ENCODE peak calls at places on chromosome 9, in seven cellular contexts. One of them, this sample, is unnamed.

GRCh38 chr9:87428659-87429058 is 69.0 kb upstream of the DAPK1 start:
- DNase-seq in pancreas: peak
- DNase-seq in mesenchymal stem cell: no peak
- DNase-seq in CD8-positive, alpha-beta memory T cell: no peak
- DNase-seq in PC-3: peak
- DNase-seq in mesendoderm: no peak
- DNase-seq in substantia nigra: no peak
- DNase-seq in this sample: no peak

GRCh38 chr9:114906922-114907571 is 23.3 kb downstream of the TNFSF8 start:
- DNase-seq in mesenchymal stem cell: peak
- DNase-seq in pancreas: no peak
- DNase-seq in CD8-positive, alpha-beta memory T cell: peak
- DNase-seq in mesendoderm: peak
- DNase-seq in substantia nigra: no peak
- DNase-seq in PC-3: peak
- DNase-seq in this sample: peak

GRCh38 chr9:18268381-18268780 is 205.6 kb upstream of the ADAMTSL1 start:
- DNase-seq in PC-3: peak
- DNase-seq in pancreas: no peak
- DNase-seq in CD8-positive, alpha-beta memory T cell: no peak
- DNase-seq in mesendoderm: peak
- DNase-seq in substantia nigra: no peak
- DNase-seq in mesenchymal stem cell: peak
- DNase-seq in this sample: no peak

GRCh38 chr9:133822439-133823065 is 84.4 kb upstream of the SARDH start:
- DNase-seq in CD8-positive, alpha-beta memory T cell: no peak
- DNase-seq in pancreas: no peak
- DNase-seq in mesendoderm: no peak
- DNase-seq in mesenchymal stem cell: no peak
- DNase-seq in PC-3: no peak
- DNase-seq in substantia nigra: no peak
- DNase-seq in this sample: no peak

GRCh38 chr9:127903557-127904475 is 4.4 kb upstream of the ST6GALNAC6 start:
- DNase-seq in pancreas: no peak
- DNase-seq in substantia nigra: no peak
- DNase-seq in mesendoderm: peak
- DNase-seq in mesenchymal stem cell: peak
- DNase-seq in PC-3: no peak
- DNase-seq in CD8-positive, alpha-beta memory T cell: peak
- DNase-seq in this sample: no peak

GRCh38 chr9:15136646-15137045 is 170.4 kb downstream of the TTC39B start:
- DNase-seq in pancreas: no peak
- DNase-seq in mesendoderm: peak
- DNase-seq in mesenchymal stem cell: peak
- DNase-seq in PC-3: peak
- DNase-seq in CD8-positive, alpha-beta memory T cell: no peak
- DNase-seq in substantia nigra: no peak
- DNase-seq in this sample: no peak

GRCh38 chr9:89491688-89492087 is 6.2 kb downstream of the SEMA4D start:
- DNase-seq in CD8-positive, alpha-beta memory T cell: no peak
- DNase-seq in pancreas: no peak
- DNase-seq in mesenchymal stem cell: no peak
- DNase-seq in mesendoderm: no peak
- DNase-seq in PC-3: no peak
- DNase-seq in substantia nigra: no peak
- DNase-seq in this sample: no peak

GRCh38 chr9:87883274-87883673 is 597 bp downstream of the SPATA31E1 start:
- DNase-seq in substantia nigra: no peak
- DNase-seq in CD8-positive, alpha-beta memory T cell: no peak
- DNase-seq in PC-3: no peak
- DNase-seq in mesendoderm: no peak
- DNase-seq in pancreas: no peak
- DNase-seq in mesenchymal stem cell: no peak
- DNase-seq in this sample: no peak

GRCh38 chr9:37618817-37619216 is 26.4 kb upstream of the TOMM5 start:
- DNase-seq in mesendoderm: peak
- DNase-seq in mesenchymal stem cell: peak
- DNase-seq in substantia nigra: no peak
- DNase-seq in pancreas: no peak
- DNase-seq in CD8-positive, alpha-beta memory T cell: no peak
- DNase-seq in PC-3: peak
- DNase-seq in this sample: no peak

GRCh38 chr9:128025756-128026155 is 41.4 kb downstream of the NAIF1 start:
- DNase-seq in substantia nigra: no peak
- DNase-seq in mesendoderm: no peak
- DNase-seq in pancreas: no peak
- DNase-seq in CD8-positive, alpha-beta memory T cell: peak
- DNase-seq in mesenchymal stem cell: no peak
- DNase-seq in PC-3: no peak
- DNase-seq in this sample: no peak

GRCh38 chr9:96559339-96559943 is 60.2 kb downstream of the CDC14B start:
- DNase-seq in mesenchymal stem cell: no peak
- DNase-seq in CD8-positive, alpha-beta memory T cell: no peak
- DNase-seq in PC-3: no peak
- DNase-seq in mesendoderm: no peak
- DNase-seq in pancreas: no peak
- DNase-seq in substantia nigra: no peak
- DNase-seq in this sample: no peak

GRCh38 chr9:7097785-7098420 is 340.1 kb downstream of the KDM4C start:
- DNase-seq in substantia nigra: no peak
- DNase-seq in CD8-positive, alpha-beta memory T cell: no peak
- DNase-seq in PC-3: peak
- DNase-seq in mesendoderm: no peak
- DNase-seq in mesenchymal stem cell: no peak
- DNase-seq in pancreas: no peak
- DNase-seq in this sample: no peak

GRCh38 chr9:8723195-8723594 is 923.6 kb upstream of the DMAC1 start:
- DNase-seq in PC-3: no peak
- DNase-seq in CD8-positive, alpha-beta memory T cell: no peak
- DNase-seq in pancreas: no peak
- DNase-seq in mesenchymal stem cell: no peak
- DNase-seq in substantia nigra: no peak
- DNase-seq in mesendoderm: peak
- DNase-seq in this sample: no peak

GRCh38 chr9:97388721-97389238 is 23.1 kb upstream of the TDRD7 start:
- DNase-seq in mesendoderm: no peak
- DNase-seq in PC-3: peak
- DNase-seq in pancreas: no peak
- DNase-seq in mesenchymal stem cell: no peak
- DNase-seq in substantia nigra: no peak
- DNase-seq in CD8-positive, alpha-beta memory T cell: no peak
- DNase-seq in this sample: no peak

GRCh38 chr9:27451207-27451792 is 72.8 kb upstream of the IFNK start:
- DNase-seq in mesenchymal stem cell: no peak
- DNase-seq in PC-3: no peak
- DNase-seq in pancreas: no peak
- DNase-seq in substantia nigra: no peak
- DNase-seq in CD8-positive, alpha-beta memory T cell: no peak
- DNase-seq in mesendoderm: no peak
- DNase-seq in this sample: no peak

GRCh38 chr9:95626885-95627558 is 110.3 kb upstream of the PTCH1 start:
- DNase-seq in mesendoderm: no peak
- DNase-seq in CD8-positive, alpha-beta memory T cell: no peak
- DNase-seq in mesenchymal stem cell: peak
- DNase-seq in PC-3: no peak
- DNase-seq in substantia nigra: no peak
- DNase-seq in pancreas: peak
- DNase-seq in this sample: no peak

GRCh38 chr9:127950513-127951210 is 13.0 kb upstream of the DPM2 start:
- DNase-seq in CD8-positive, alpha-beta memory T cell: no peak
- DNase-seq in mesendoderm: no peak
- DNase-seq in PC-3: no peak
- DNase-seq in mesenchymal stem cell: no peak
- DNase-seq in substantia nigra: peak
- DNase-seq in pancreas: peak
- DNase-seq in this sample: peak

GRCh38 chr9:137461663-137462395 is 2.7 kb upstream of the NSMF start:
- DNase-seq in CD8-positive, alpha-beta memory T cell: peak
- DNase-seq in mesendoderm: peak
- DNase-seq in pancreas: no peak
- DNase-seq in substantia nigra: no peak
- DNase-seq in mesenchymal stem cell: peak
- DNase-seq in PC-3: no peak
- DNase-seq in this sample: no peak

GRCh38 chr9:129231022-129231739 is 53.1 kb upstream of the IER5L start:
- DNase-seq in mesenchymal stem cell: no peak
- DNase-seq in substantia nigra: no peak
- DNase-seq in PC-3: no peak
- DNase-seq in pancreas: no peak
- DNase-seq in CD8-positive, alpha-beta memory T cell: no peak
- DNase-seq in mesendoderm: no peak
- DNase-seq in this sample: no peak

GRCh38 chr9:4430492-4431261 is 59.6 kb upstream of the SLC1A1 start:
- DNase-seq in substantia nigra: no peak
- DNase-seq in PC-3: no peak
- DNase-seq in pancreas: no peak
- DNase-seq in mesenchymal stem cell: peak
- DNase-seq in CD8-positive, alpha-beta memory T cell: no peak
- DNase-seq in mesendoderm: no peak
- DNase-seq in this sample: no peak

GRCh38 chr9:70832487-70832886 is 288.9 kb downstream of the TRPM3 start:
- DNase-seq in substantia nigra: no peak
- DNase-seq in mesenchymal stem cell: no peak
- DNase-seq in CD8-positive, alpha-beta memory T cell: no peak
- DNase-seq in PC-3: no peak
- DNase-seq in pancreas: no peak
- DNase-seq in mesendoderm: no peak
- DNase-seq in this sample: no peak

GRCh38 chr9:77909306-77909705 is 122.3 kb downstream of the GNAQ start:
- DNase-seq in PC-3: no peak
- DNase-seq in CD8-positive, alpha-beta memory T cell: no peak
- DNase-seq in mesendoderm: no peak
- DNase-seq in pancreas: no peak
- DNase-seq in substantia nigra: no peak
- DNase-seq in mesenchymal stem cell: no peak
- DNase-seq in this sample: no peak

GRCh38 chr9:77910216-77910615 is 121.4 kb downstream of the GNAQ start:
- DNase-seq in mesenchymal stem cell: no peak
- DNase-seq in substantia nigra: no peak
- DNase-seq in mesendoderm: no peak
- DNase-seq in PC-3: no peak
- DNase-seq in CD8-positive, alpha-beta memory T cell: no peak
- DNase-seq in pancreas: no peak
- DNase-seq in this sample: no peak

GRCh38 chr9:77906991-77907390 is 124.6 kb downstream of the GNAQ start:
- DNase-seq in PC-3: no peak
- DNase-seq in mesendoderm: no peak
- DNase-seq in mesenchymal stem cell: no peak
- DNase-seq in substantia nigra: no peak
- DNase-seq in pancreas: no peak
- DNase-seq in CD8-positive, alpha-beta memory T cell: no peak
- DNase-seq in this sample: no peak

GRCh38 chr9:77908293-77908692 is 123.3 kb downstream of the GNAQ start:
- DNase-seq in PC-3: no peak
- DNase-seq in mesenchymal stem cell: no peak
- DNase-seq in mesendoderm: no peak
- DNase-seq in CD8-positive, alpha-beta memory T cell: no peak
- DNase-seq in pancreas: no peak
- DNase-seq in substantia nigra: no peak
- DNase-seq in this sample: no peak

DNA sequence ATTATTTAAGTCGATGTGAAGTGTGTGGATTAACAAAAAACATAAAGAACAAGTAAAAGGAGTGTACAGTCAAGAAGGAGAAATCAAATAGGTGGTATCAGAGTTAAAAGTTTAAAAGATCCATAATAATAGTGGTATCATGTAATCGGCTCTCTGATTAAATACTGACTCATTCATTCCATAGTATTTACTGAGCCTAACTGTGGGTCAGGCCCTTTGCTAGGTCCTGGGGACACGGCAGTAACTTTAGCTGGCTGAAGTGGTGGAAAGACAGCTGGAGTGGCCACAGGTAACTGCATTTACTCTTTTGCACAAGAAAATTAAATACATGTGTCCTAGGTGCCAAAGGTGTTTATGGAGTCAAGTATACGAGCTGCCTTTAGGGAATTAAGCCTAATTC is 124.0 kb downstream of the GNAQ start:
- DNase-seq in PC-3: peak
- DNase-seq in mesendoderm: no peak
- DNase-seq in CD8-positive, alpha-beta memory T cell: no peak
- DNase-seq in pancreas: no peak
- DNase-seq in substantia nigra: no peak
- DNase-seq in mesenchymal stem cell: no peak
- DNase-seq in this sample: no peak
- H3K27ac ChIP-seq in PC-3: no peak
- H3K27ac ChIP-seq in mesendoderm: no peak
- H3K27ac ChIP-seq in CD8-positive, alpha-beta memory T cell: no peak
- H3K27ac ChIP-seq in pancreas: no peak
- H3K27ac ChIP-seq in substantia nigra: no peak
- H3K27ac ChIP-seq in mesenchymal stem cell: no peak
- H3K27ac ChIP-seq in this sample: no peak

GRCh38 chr9:135222991-135223760 is 135.7 kb downstream of the OLFM1 start:
- DNase-seq in mesenchymal stem cell: no peak
- DNase-seq in substantia nigra: no peak
- DNase-seq in mesendoderm: peak
- DNase-seq in CD8-positive, alpha-beta memory T cell: no peak
- DNase-seq in PC-3: no peak
- DNase-seq in pancreas: no peak
- DNase-seq in this sample: no peak

GRCh38 chr9:135221951-135222631 is 134.6 kb downstream of the OLFM1 start:
- DNase-seq in mesendoderm: peak
- DNase-seq in substantia nigra: no peak
- DNase-seq in CD8-positive, alpha-beta memory T cell: no peak
- DNase-seq in mesenchymal stem cell: no peak
- DNase-seq in PC-3: no peak
- DNase-seq in pancreas: no peak
- DNase-seq in this sample: no peak

GRCh38 chr9:135224921-135225541 is 137.6 kb downstream of the OLFM1 start:
- DNase-seq in mesendoderm: no peak
- DNase-seq in PC-3: no peak
- DNase-seq in substantia nigra: no peak
- DNase-seq in pancreas: no peak
- DNase-seq in mesenchymal stem cell: no peak
- DNase-seq in CD8-positive, alpha-beta memory T cell: no peak
- DNase-seq in this sample: no peak

GRCh38 chr9:135224286-135224871 is 136.9 kb downstream of the OLFM1 start:
- DNase-seq in PC-3: no peak
- DNase-seq in mesenchymal stem cell: no peak
- DNase-seq in substantia nigra: no peak
- DNase-seq in mesendoderm: no peak
- DNase-seq in CD8-positive, alpha-beta memory T cell: no peak
- DNase-seq in pancreas: peak
- DNase-seq in this sample: no peak

GRCh38 chr9:135223831-135224230 is 136.4 kb downstream of the OLFM1 start:
- DNase-seq in mesendoderm: peak
- DNase-seq in CD8-positive, alpha-beta memory T cell: no peak
- DNase-seq in PC-3: no peak
- DNase-seq in substantia nigra: no peak
- DNase-seq in mesenchymal stem cell: no peak
- DNase-seq in pancreas: no peak
- DNase-seq in this sample: no peak
- H3K27ac ChIP-seq in mesendoderm: no peak
- H3K27ac ChIP-seq in CD8-positive, alpha-beta memory T cell: no peak
- H3K27ac ChIP-seq in PC-3: no peak
- H3K27ac ChIP-seq in substantia nigra: no peak
- H3K27ac ChIP-seq in mesenchymal stem cell: no peak
- H3K27ac ChIP-seq in pancreas: no peak
- H3K27ac ChIP-seq in this sample: no peak

GRCh38 chr9:113257863-113258262 is 17.5 kb downstream of the CDC26 start:
- DNase-seq in pancreas: no peak
- DNase-seq in substantia nigra: no peak
- DNase-seq in PC-3: no peak
- DNase-seq in CD8-positive, alpha-beta memory T cell: no peak
- DNase-seq in mesenchymal stem cell: no peak
- DNase-seq in mesendoderm: no peak
- DNase-seq in this sample: no peak
- H3K27ac ChIP-seq in pancreas: no peak
- H3K27ac ChIP-seq in substantia nigra: no peak
- H3K27ac ChIP-seq in PC-3: no peak
- H3K27ac ChIP-seq in CD8-positive, alpha-beta memory T cell: no peak
- H3K27ac ChIP-seq in mesenchymal stem cell: no peak
- H3K27ac ChIP-seq in mesendoderm: no peak
- H3K27ac ChIP-seq in this sample: no peak

GRCh38 chr9:35518981-35519679 is 29.2 kb downstream of the RUSC2 start:
- DNase-seq in CD8-positive, alpha-beta memory T cell: no peak
- DNase-seq in pancreas: no peak
- DNase-seq in mesendoderm: peak
- DNase-seq in substantia nigra: no peak
- DNase-seq in mesenchymal stem cell: peak
- DNase-seq in PC-3: peak
- DNase-seq in this sample: no peak
- H3K27ac ChIP-seq in CD8-positive, alpha-beta memory T cell: no peak
- H3K27ac ChIP-seq in pancreas: peak
- H3K27ac ChIP-seq in mesendoderm: peak
- H3K27ac ChIP-seq in substantia nigra: peak
- H3K27ac ChIP-seq in mesenchymal stem cell: peak
- H3K27ac ChIP-seq in PC-3: peak
- H3K27ac ChIP-seq in this sample: peak